ENCODE peak calls at places on chromosomes 1 and 21, in seven cellular contexts. P is Calu3, H is hepatocyte, O is psoas muscle, X is upper lobe of right lung, F is B cell, T is Peyer's patch. W is an unnamed sample.

GRCh38 chr1:98704474-98704873 is 43.0 kb downstream of the SNX7 start:
- DNase-seq in P (no peak), H (peak), O (no peak), X (no peak), F (no peak), T (no peak), W (no peak)

GRCh38 chr1:227759345-227760300 is 24.4 kb downstream of the SNAP47 start:
- DNase-seq in P (no peak), H (peak), O (peak), X (no peak), F (no peak), T (no peak), W (no peak)

GRCh38 chr1:47532831-47533175 is 95.0 kb downstream of the FOXD2 start:
- DNase-seq in P (no peak), H (no peak), O (no peak), X (no peak), F (no peak), T (no peak), W (no peak)

GRCh38 chr1:154483941-154484803 is 17.8 kb upstream of the TDRD10 start:
- DNase-seq in P (peak), H (peak), O (no peak), X (peak), F (peak), T (no peak), W (no peak)

GRCh38 chr1:156933136-156933535 is 12.7 kb downstream of the LRRC71 start:
- DNase-seq in P (no peak), H (no peak), O (no peak), X (no peak), F (no peak), T (no peak), W (no peak)

GRCh38 chr21:37712204-37712934 is 203.9 kb downstream of the KCNJ6 start:
- DNase-seq in P (peak), H (peak), O (peak), X (peak), F (no peak), T (no peak), W (peak)

GRCh38 chr1:236206548-236206947 is 64.2 kb downstream of the GPR137B start:
- DNase-seq in P (no peak), H (peak), O (peak), X (no peak), F (no peak), T (no peak), W (no peak)

GRCh38 chr1:39871796-39872195 is 11.5 kb downstream of the TRIT1 start:
- DNase-seq in P (no peak), H (no peak), O (no peak), X (no peak), F (no peak), T (no peak), W (no peak)

GRCh38 chr1:71307451-71307850 is 226.6 kb upstream of the ZRANB2 start:
- DNase-seq in P (no peak), H (no peak), O (no peak), X (no peak), F (no peak), T (no peak), W (no peak)

GRCh38 chr1:211830330-211831142 is at the start of gene LPGAT1:
- DNase-seq in P (peak), H (peak), O (peak), X (peak), F (peak), T (peak), W (peak)

GRCh38 chr1:221856188-221857093 is 114.6 kb upstream of the DUSP10 start:
- DNase-seq in P (no peak), H (no peak), O (no peak), X (no peak), F (no peak), T (no peak), W (no peak)

GRCh38 chr1:165666152-165666551 is 32.2 kb downstream of the ALDH9A1 start:
- DNase-seq in P (no peak), H (no peak), O (no peak), X (no peak), F (no peak), T (no peak), W (no peak)

GRCh38 chr1:162141273-162142023 is 72.0 kb downstream of the NOS1AP start:
- DNase-seq in P (no peak), H (no peak), O (no peak), X (no peak), F (no peak), T (no peak), W (no peak)

GRCh38 chr1:231691618-231692259 is 65.1 kb downstream of the DISC1 start:
- DNase-seq in P (peak), H (peak), O (no peak), X (no peak), F (no peak), T (no peak), W (no peak)

GRCh38 chr1:51313268-51313852 is 17.0 kb downstream of the TTC39A start:
- DNase-seq in P (peak), H (no peak), O (no peak), X (peak), F (no peak), T (no peak), W (no peak)
- TF ChIP-seq CTCF in P (no peak), H (no peak), O (no peak), X (no peak), F (no peak), T (no peak), W (no peak)

DNA sequence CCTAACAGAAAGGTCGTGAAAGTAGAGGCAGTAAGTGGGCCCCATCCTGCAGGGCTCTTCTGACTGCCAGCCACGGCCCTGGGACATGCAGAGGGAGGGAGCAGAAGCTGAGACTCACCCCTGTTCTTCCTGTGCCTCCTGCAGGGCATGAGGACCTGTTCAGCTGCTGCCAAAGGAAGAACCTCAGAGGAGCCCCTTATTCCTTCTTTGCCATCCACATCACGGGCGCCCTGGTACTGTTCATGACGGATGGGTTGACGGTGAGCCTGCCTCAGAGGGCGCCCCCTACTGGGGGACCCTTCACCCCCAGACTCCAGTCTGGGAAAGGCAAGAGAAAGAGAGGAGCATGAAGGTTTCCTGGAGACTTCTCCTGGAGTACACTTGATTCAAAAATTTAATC is 47.1 kb downstream of the ELK4 start:
- DNase-seq in P (no peak), H (no peak), O (no peak), X (peak), F (no peak), T (no peak), W (no peak)
- TF ChIP-seq CTCF in P (peak), H (peak), O (peak), X (peak), F (peak), T (no peak), W (no peak)

DNA sequence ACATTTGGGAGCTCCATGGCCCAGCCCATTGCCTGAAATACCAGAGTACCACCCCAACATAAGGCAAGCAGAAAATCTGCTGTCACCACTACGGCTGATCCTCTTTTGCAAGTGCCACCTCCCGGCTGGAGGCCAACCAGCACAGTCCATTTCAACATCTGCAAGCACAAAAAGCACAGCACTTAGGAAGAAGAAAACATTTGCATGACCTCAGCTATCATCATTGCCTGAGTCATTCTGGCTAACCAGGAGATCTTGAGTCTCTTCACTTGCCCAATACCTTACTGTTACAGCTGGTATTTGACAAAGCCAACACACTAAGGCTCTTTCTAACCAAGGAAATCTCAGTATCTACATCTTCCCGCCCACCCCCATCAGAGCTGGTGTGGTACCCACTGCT is 55.9 kb downstream of the NEK7 start:
- DNase-seq in P (no peak), H (no peak), O (peak), X (no peak), F (no peak), T (no peak), W (no peak)
- TF ChIP-seq CTCF in P (no peak), H (no peak), O (no peak), X (no peak), F (no peak), T (no peak), W (no peak)

GRCh38 chr1:111886741-111887140 is 102.7 kb downstream of the KCND3 start:
- DNase-seq in P (no peak), H (no peak), O (no peak), X (no peak), F (no peak), T (no peak), W (no peak)

GRCh38 chr1:111887385-111887784 is 102.1 kb downstream of the KCND3 start:
- DNase-seq in P (no peak), H (peak), O (no peak), X (no peak), F (no peak), T (no peak), W (no peak)

GRCh38 chr1:111882537-111882936 is 106.9 kb downstream of the KCND3 start:
- DNase-seq in P (no peak), H (no peak), O (no peak), X (no peak), F (no peak), T (no peak), W (no peak)

GRCh38 chr1:111882986-111883560 is 106.4 kb downstream of the KCND3 start:
- DNase-seq in P (no peak), H (no peak), O (no peak), X (no peak), F (no peak), T (no peak), W (no peak)

DNA sequence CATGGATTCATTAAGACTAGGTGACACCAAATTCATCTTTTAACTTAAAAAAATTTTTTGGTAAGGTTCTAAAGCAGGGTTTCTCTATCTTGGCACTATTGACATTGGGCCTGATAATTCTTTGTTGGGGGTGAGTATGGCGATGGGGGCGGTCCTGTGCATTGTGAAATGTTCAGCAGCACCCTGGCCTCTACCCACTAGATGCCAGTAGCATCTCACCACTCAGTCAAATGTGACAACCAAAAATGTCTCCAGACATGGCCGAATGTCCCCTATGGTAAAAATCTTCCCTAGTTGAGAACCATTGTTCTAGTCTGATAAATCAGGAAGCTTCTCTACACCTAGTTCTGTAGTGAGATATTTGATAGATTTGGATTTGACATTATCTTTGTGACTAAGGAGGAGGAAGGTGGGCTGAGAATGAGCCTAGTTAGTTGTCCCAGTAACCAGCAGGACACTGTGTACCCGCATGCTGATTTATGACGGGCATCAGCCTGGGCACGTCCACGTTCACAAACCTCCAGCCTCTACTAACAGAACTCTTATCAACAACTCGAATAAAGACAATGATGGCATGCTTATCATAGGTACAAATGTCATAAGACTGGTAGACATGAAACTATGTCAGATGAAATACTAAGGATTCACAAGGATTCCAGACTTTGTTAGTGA is 104.6 kb downstream of the KCND3 start:
- DNase-seq in P (no peak), H (no peak), O (no peak), X (no peak), F (no peak), T (no peak), W (no peak)
- TF ChIP-seq CTCF in P (no peak), H (no peak), O (no peak), X (no peak), F (no peak), T (no peak), W (no peak)

GRCh38 chr1:183470147-183470960 is 1.9 kb upstream of the SMG7 start:
- DNase-seq in P (peak), H (peak), O (peak), X (peak), F (peak), T (peak), W (peak)

GRCh38 chr1:183470961-183471747 is 1.1 kb upstream of the SMG7 start:
- DNase-seq in P (peak), H (peak), O (peak), X (peak), F (peak), T (peak), W (peak)

GRCh38 chr1:183472488-183473285 is at the start of gene SMG7:
- DNase-seq in P (peak), H (peak), O (peak), X (peak), F (peak), T (peak), W (no peak)

GRCh38 chr1:183473286-183473536 is 912 bp downstream of the SMG7 start:
- DNase-seq in P (no peak), H (no peak), O (no peak), X (no peak), F (no peak), T (no peak), W (no peak)

GRCh38 chr1:183471748-183472487 is 381 bp upstream of the SMG7 start:
- DNase-seq in P (peak), H (peak), O (peak), X (peak), F (peak), T (peak), W (peak)
- TF ChIP-seq CTCF in P (no peak), H (no peak), O (no peak), X (no peak), F (no peak), T (no peak), W (no peak)

GRCh38 chr1:202697038-202697437 is 13.2 kb downstream of the SYT2 start:
- DNase-seq in P (peak), H (no peak), O (no peak), X (no peak), F (no peak), T (no peak), W (no peak)
- TF ChIP-seq CTCF in P (no peak), H (no peak), O (no peak), X (no peak), F (no peak), T (no peak), W (no peak)

GRCh38 chr1:59072017-59072947 is 224.6 kb upstream of the FGGY start:
- DNase-seq in P (no peak), H (no peak), O (peak), X (no peak), F (peak), T (peak), W (no peak)
- TF ChIP-seq CTCF in P (no peak), H (no peak), O (no peak), X (no peak), F (no peak), T (no peak), W (no peak)

DNA sequence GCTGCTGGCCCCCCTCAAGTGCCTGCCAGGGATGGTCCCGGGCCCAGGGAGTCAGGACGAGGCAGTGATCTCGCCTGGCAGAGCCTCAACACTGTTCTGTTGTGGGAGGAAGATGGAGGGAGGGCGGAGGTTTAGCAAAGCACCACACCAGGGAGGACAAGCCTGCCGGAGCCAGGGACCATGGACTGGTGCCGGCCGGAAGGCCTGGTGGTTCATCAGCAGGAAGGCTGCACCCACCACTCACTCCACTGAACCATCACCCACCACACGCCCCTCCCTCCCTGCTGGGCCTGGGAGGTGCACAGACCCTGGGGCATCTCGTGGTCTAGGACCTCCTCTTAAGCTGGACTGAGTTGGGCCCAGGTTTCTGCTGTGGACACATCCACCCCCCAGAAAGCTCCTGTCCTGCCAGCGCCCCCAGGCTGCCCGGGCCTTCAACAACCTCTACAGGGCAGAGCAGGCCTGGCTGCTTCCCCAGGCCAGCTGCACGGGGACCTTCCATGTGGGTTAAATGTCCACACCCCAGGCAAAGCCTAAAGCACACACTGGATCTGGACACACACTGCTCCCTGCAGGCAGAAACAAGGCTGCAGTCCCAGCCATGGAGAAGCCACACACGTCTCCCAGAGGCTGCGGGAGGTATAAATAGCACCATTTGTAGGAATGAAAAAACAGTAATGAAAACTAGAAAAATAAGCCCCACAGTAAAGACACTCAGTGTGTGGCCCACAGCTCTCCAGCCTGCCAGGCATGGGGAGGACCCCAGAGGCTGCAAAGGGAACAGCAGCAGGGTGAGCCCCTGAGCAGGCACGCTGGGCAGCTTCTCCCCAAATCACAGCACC is 10.4 kb upstream of the TMEM240 start:
- DNase-seq in P (no peak), H (no peak), O (no peak), X (no peak), F (no peak), T (no peak), W (no peak)
- TF ChIP-seq CTCF in P (no peak), H (peak), O (peak), X (peak), F (no peak), T (no peak), W (peak)